ENCODE peak calls at places on chromosomes 6 and 20, in six cellular contexts. One of them, this sample, is unnamed.

GRCh38 chr6:100488231-100488630 is 23.5 kb upstream of the SIM1 start:
- DNase-seq in fibroblast of lung: no peak
- DNase-seq in CD8-positive, alpha-beta memory T cell: no peak
- DNase-seq in lower lobe of right lung: no peak
- DNase-seq in mammary epithelial cell: no peak
- DNase-seq in CD8-positive, alpha-beta T cell: no peak
- DNase-seq in this sample: no peak

GRCh38 chr6:21438237-21438985 is 155.1 kb upstream of the SOX4 start:
- DNase-seq in fibroblast of lung: no peak
- DNase-seq in CD8-positive, alpha-beta memory T cell: no peak
- DNase-seq in lower lobe of right lung: no peak
- DNase-seq in mammary epithelial cell: peak
- DNase-seq in CD8-positive, alpha-beta T cell: no peak
- DNase-seq in this sample: no peak

GRCh38 chr20:47041500-47041899 is 146.9 kb downstream of the EYA2 start:
- DNase-seq in fibroblast of lung: no peak
- DNase-seq in CD8-positive, alpha-beta memory T cell: no peak
- DNase-seq in lower lobe of right lung: no peak
- DNase-seq in mammary epithelial cell: no peak
- DNase-seq in CD8-positive, alpha-beta T cell: no peak
- DNase-seq in this sample: no peak

GRCh38 chr6:137271245-137272183 is 52.3 kb upstream of the IFNGR1 start:
- DNase-seq in fibroblast of lung: peak
- DNase-seq in CD8-positive, alpha-beta memory T cell: no peak
- DNase-seq in lower lobe of right lung: no peak
- DNase-seq in mammary epithelial cell: peak
- DNase-seq in CD8-positive, alpha-beta T cell: no peak
- DNase-seq in this sample: no peak

GRCh38 chr6:106473807-106474206 is 113.3 kb downstream of the CRYBG1 start:
- DNase-seq in fibroblast of lung: peak
- DNase-seq in CD8-positive, alpha-beta memory T cell: no peak
- DNase-seq in lower lobe of right lung: no peak
- DNase-seq in mammary epithelial cell: peak
- DNase-seq in CD8-positive, alpha-beta T cell: no peak
- DNase-seq in this sample: no peak

GRCh38 chr6:56866917-56867522 is 87.9 kb upstream of the BEND6 start:
- DNase-seq in fibroblast of lung: peak
- DNase-seq in CD8-positive, alpha-beta memory T cell: no peak
- DNase-seq in lower lobe of right lung: no peak
- DNase-seq in mammary epithelial cell: peak
- DNase-seq in CD8-positive, alpha-beta T cell: no peak
- DNase-seq in this sample: no peak

GRCh38 chr6:144341831-144342527 is 56.8 kb downstream of the UTRN start:
- DNase-seq in fibroblast of lung: peak
- DNase-seq in CD8-positive, alpha-beta memory T cell: no peak
- DNase-seq in lower lobe of right lung: no peak
- DNase-seq in mammary epithelial cell: no peak
- DNase-seq in CD8-positive, alpha-beta T cell: no peak
- DNase-seq in this sample: no peak

GRCh38 chr6:25127433-25127832 is 151.7 kb upstream of the CARMIL1 start:
- DNase-seq in fibroblast of lung: no peak
- DNase-seq in CD8-positive, alpha-beta memory T cell: no peak
- DNase-seq in lower lobe of right lung: no peak
- DNase-seq in mammary epithelial cell: no peak
- DNase-seq in CD8-positive, alpha-beta T cell: no peak
- DNase-seq in this sample: no peak

GRCh38 chr6:156154896-156155295 is 622.3 kb upstream of the ARID1B start:
- DNase-seq in fibroblast of lung: peak
- DNase-seq in CD8-positive, alpha-beta memory T cell: no peak
- DNase-seq in lower lobe of right lung: no peak
- DNase-seq in mammary epithelial cell: no peak
- DNase-seq in CD8-positive, alpha-beta T cell: no peak
- DNase-seq in this sample: no peak

GRCh38 chr6:139577991-139578604 is 203.7 kb upstream of the CITED2 start:
- DNase-seq in fibroblast of lung: peak
- DNase-seq in CD8-positive, alpha-beta memory T cell: no peak
- DNase-seq in lower lobe of right lung: no peak
- DNase-seq in mammary epithelial cell: peak
- DNase-seq in CD8-positive, alpha-beta T cell: no peak
- DNase-seq in this sample: no peak

GRCh38 chr6:17622144-17622543 is 22.0 kb downstream of the FAM8A1 start:
- DNase-seq in fibroblast of lung: no peak
- DNase-seq in CD8-positive, alpha-beta memory T cell: no peak
- DNase-seq in lower lobe of right lung: no peak
- DNase-seq in mammary epithelial cell: no peak
- DNase-seq in CD8-positive, alpha-beta T cell: no peak
- DNase-seq in this sample: no peak

GRCh38 chr6:84897874-84898635 is 133.7 kb upstream of the TBX18 start:
- DNase-seq in fibroblast of lung: peak
- DNase-seq in CD8-positive, alpha-beta memory T cell: no peak
- DNase-seq in lower lobe of right lung: no peak
- DNase-seq in mammary epithelial cell: peak
- DNase-seq in CD8-positive, alpha-beta T cell: no peak
- DNase-seq in this sample: no peak

GRCh38 chr6:139841794-139842215 is 467.4 kb upstream of the CITED2 start:
- DNase-seq in fibroblast of lung: no peak
- DNase-seq in CD8-positive, alpha-beta memory T cell: no peak
- DNase-seq in lower lobe of right lung: no peak
- DNase-seq in mammary epithelial cell: no peak
- DNase-seq in CD8-positive, alpha-beta T cell: no peak
- DNase-seq in this sample: no peak

GRCh38 chr20:62644802-62645496 is 2.6 kb downstream of the SLCO4A1 start:
- DNase-seq in fibroblast of lung: no peak
- DNase-seq in CD8-positive, alpha-beta memory T cell: no peak
- DNase-seq in lower lobe of right lung: no peak
- DNase-seq in mammary epithelial cell: no peak
- DNase-seq in CD8-positive, alpha-beta T cell: no peak
- DNase-seq in this sample: no peak

GRCh38 chr20:35839891-35840290 is 68.1 kb downstream of the PHF20 start:
- DNase-seq in fibroblast of lung: no peak
- DNase-seq in CD8-positive, alpha-beta memory T cell: no peak
- DNase-seq in lower lobe of right lung: no peak
- DNase-seq in mammary epithelial cell: no peak
- DNase-seq in CD8-positive, alpha-beta T cell: no peak
- DNase-seq in this sample: no peak

GRCh38 chr20:25017257-25017803 is 24.8 kb upstream of the APMAP start:
- DNase-seq in fibroblast of lung: no peak
- DNase-seq in CD8-positive, alpha-beta memory T cell: no peak
- DNase-seq in lower lobe of right lung: peak
- DNase-seq in mammary epithelial cell: peak
- DNase-seq in CD8-positive, alpha-beta T cell: no peak
- DNase-seq in this sample: no peak

DNA sequence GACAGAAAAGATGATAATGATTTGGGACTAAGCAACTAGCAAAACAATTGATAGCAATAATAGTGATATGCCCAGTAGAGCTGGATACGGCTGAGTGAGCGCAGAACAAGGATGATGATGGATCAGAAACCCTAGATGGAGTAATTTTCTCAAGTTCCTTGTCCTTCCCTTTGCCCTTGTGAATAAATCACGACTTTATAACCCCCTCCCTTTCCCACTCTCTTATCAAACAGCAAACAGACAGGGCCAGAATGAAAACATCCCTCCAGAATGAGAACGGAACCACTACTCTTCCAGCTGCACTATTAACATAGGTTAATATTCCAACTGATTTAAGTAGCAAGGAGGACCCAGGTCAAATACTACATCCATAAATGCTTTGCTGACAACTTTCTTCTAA is 1.3 kb upstream of the MTFR2 start:
- DNase-seq in fibroblast of lung: no peak
- DNase-seq in CD8-positive, alpha-beta memory T cell: no peak
- DNase-seq in lower lobe of right lung: no peak
- DNase-seq in mammary epithelial cell: peak
- DNase-seq in CD8-positive, alpha-beta T cell: no peak
- DNase-seq in this sample: no peak
- H3K4me3 ChIP-seq in fibroblast of lung: no peak
- H3K4me3 ChIP-seq in CD8-positive, alpha-beta memory T cell: peak
- H3K4me3 ChIP-seq in lower lobe of right lung: no peak
- H3K4me3 ChIP-seq in mammary epithelial cell: peak
- H3K4me3 ChIP-seq in CD8-positive, alpha-beta T cell: no peak
- H3K4me3 ChIP-seq in this sample: no peak

GRCh38 chr6:39231386-39231785 is 2.1 kb upstream of the KCNK5 start:
- DNase-seq in fibroblast of lung: no peak
- DNase-seq in CD8-positive, alpha-beta memory T cell: no peak
- DNase-seq in lower lobe of right lung: no peak
- DNase-seq in mammary epithelial cell: no peak
- DNase-seq in CD8-positive, alpha-beta T cell: no peak
- DNase-seq in this sample: no peak
- H3K27ac ChIP-seq in fibroblast of lung: no peak
- H3K27ac ChIP-seq in CD8-positive, alpha-beta memory T cell: no peak
- H3K27ac ChIP-seq in lower lobe of right lung: no peak
- H3K27ac ChIP-seq in mammary epithelial cell: no peak
- H3K27ac ChIP-seq in CD8-positive, alpha-beta T cell: no peak
- H3K27ac ChIP-seq in this sample: no peak

GRCh38 chr6:34225551-34225950 is 11.1 kb upstream of the HMGA1 start:
- DNase-seq in fibroblast of lung: no peak
- DNase-seq in CD8-positive, alpha-beta memory T cell: no peak
- DNase-seq in lower lobe of right lung: no peak
- DNase-seq in mammary epithelial cell: no peak
- DNase-seq in CD8-positive, alpha-beta T cell: no peak
- DNase-seq in this sample: no peak

GRCh38 chr6:34227656-34228421 is 8.8 kb upstream of the HMGA1 start:
- DNase-seq in fibroblast of lung: no peak
- DNase-seq in CD8-positive, alpha-beta memory T cell: no peak
- DNase-seq in lower lobe of right lung: no peak
- DNase-seq in mammary epithelial cell: no peak
- DNase-seq in CD8-positive, alpha-beta T cell: no peak
- DNase-seq in this sample: no peak

GRCh38 chr6:34223964-34224940 is 12.4 kb upstream of the HMGA1 start:
- DNase-seq in fibroblast of lung: peak
- DNase-seq in CD8-positive, alpha-beta memory T cell: peak
- DNase-seq in lower lobe of right lung: peak
- DNase-seq in mammary epithelial cell: peak
- DNase-seq in CD8-positive, alpha-beta T cell: peak
- DNase-seq in this sample: peak

GRCh38 chr6:34226066-34226465 is 10.6 kb upstream of the HMGA1 start:
- DNase-seq in fibroblast of lung: no peak
- DNase-seq in CD8-positive, alpha-beta memory T cell: no peak
- DNase-seq in lower lobe of right lung: no peak
- DNase-seq in mammary epithelial cell: no peak
- DNase-seq in CD8-positive, alpha-beta T cell: no peak
- DNase-seq in this sample: no peak

DNA sequence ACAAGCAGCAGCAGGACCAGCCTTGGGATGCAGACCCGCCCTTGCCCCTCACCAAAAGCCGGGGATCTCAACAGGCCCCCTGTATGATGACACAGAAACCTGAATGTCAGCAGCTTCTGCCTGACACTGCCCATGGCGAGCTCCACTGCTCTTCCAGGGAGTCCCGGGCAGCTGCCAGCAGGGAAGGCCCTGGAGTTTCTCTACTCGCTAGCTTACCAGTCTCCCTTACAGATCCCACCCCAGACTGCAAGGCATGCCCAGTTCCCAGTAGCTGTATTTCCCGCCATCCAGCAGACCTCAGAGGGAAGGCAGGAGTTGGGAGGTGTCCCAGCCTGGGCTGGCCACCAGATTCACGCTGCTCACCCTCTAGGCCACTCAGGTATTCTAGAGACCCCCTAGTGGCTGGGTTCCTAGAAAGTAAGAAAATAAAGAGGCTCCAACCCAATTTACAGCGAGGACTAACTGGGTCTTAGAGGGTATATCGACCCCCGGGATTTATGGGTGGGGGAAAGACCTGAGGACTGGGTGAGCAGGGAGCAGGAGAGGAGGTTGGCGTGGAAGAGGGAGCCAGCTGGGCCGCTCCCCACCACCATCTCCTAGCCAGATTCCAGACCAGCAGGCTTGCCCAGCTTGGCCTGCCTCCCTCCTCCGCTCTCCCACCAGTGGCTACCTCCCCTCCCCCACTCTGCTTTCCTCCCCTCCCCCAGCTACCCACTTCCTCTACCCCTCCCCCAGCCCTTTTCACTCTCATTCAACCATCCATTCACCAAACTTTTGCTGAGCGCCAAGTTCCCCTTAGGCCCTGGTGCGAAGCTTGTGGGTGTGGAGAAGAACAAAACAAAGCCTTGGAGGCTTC is 9.7 kb upstream of the HMGA1 start:
- DNase-seq in fibroblast of lung: no peak
- DNase-seq in CD8-positive, alpha-beta memory T cell: no peak
- DNase-seq in lower lobe of right lung: no peak
- DNase-seq in mammary epithelial cell: no peak
- DNase-seq in CD8-positive, alpha-beta T cell: no peak
- DNase-seq in this sample: no peak
- H3K4me3 ChIP-seq in fibroblast of lung: no peak
- H3K4me3 ChIP-seq in CD8-positive, alpha-beta memory T cell: no peak
- H3K4me3 ChIP-seq in lower lobe of right lung: no peak
- H3K4me3 ChIP-seq in mammary epithelial cell: no peak
- H3K4me3 ChIP-seq in CD8-positive, alpha-beta T cell: no peak
- H3K4me3 ChIP-seq in this sample: no peak

DNA sequence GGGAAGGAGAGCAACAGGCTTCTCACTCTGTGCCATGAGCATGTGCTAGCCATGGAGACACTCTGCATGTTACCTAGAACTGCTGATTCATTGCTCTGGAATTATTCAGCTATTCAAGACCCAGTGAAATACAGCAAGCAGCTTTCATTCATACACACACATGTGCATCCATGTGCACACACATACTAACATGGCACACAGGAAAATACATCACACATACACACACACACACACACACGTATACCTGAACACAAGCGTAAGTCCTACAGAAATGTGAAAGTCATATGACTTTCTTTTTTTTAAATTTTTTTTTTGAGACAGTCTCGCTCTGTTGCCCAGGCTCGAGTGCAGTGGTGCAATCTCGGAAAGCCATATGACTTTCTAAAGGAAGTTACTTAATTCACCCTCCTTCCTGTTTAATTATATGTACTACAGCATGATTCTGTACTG is 108.2 kb upstream of the NFATC2 start:
- DNase-seq in fibroblast of lung: peak
- DNase-seq in CD8-positive, alpha-beta memory T cell: no peak
- DNase-seq in lower lobe of right lung: peak
- DNase-seq in mammary epithelial cell: peak
- DNase-seq in CD8-positive, alpha-beta T cell: no peak
- DNase-seq in this sample: no peak
- H3K27ac ChIP-seq in fibroblast of lung: no peak
- H3K27ac ChIP-seq in CD8-positive, alpha-beta memory T cell: no peak
- H3K27ac ChIP-seq in lower lobe of right lung: no peak
- H3K27ac ChIP-seq in mammary epithelial cell: no peak
- H3K27ac ChIP-seq in CD8-positive, alpha-beta T cell: no peak
- H3K27ac ChIP-seq in this sample: no peak

DNA sequence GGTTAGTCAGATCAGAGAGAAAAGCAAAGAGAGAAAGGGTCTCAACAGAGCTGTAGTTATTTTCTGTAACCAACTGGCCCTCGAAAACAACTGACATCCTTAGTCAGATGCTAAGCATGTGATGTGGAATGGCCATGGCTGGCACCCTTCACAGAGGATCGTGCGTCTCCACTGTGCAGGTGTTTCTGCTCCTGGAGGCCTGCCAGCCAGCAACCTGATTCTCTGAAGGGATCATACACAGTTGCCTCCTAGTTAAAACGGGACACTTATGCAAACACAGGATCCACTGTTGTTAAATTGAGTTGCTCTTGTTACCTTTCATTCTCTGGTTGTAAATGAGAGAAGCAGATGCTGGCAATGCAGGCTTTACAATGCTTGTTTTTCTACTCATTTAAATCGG is 148.5 kb downstream of the HDGFL1 start:
- DNase-seq in fibroblast of lung: no peak
- DNase-seq in CD8-positive, alpha-beta memory T cell: no peak
- DNase-seq in lower lobe of right lung: no peak
- DNase-seq in mammary epithelial cell: no peak
- DNase-seq in CD8-positive, alpha-beta T cell: no peak
- DNase-seq in this sample: no peak
- H3K4me3 ChIP-seq in fibroblast of lung: no peak
- H3K4me3 ChIP-seq in CD8-positive, alpha-beta memory T cell: no peak
- H3K4me3 ChIP-seq in lower lobe of right lung: no peak
- H3K4me3 ChIP-seq in mammary epithelial cell: no peak
- H3K4me3 ChIP-seq in CD8-positive, alpha-beta T cell: no peak
- H3K4me3 ChIP-seq in this sample: no peak

GRCh38 chr20:21395039-21395665 is 2.2 kb downstream of the NKX2-4 start:
- DNase-seq in fibroblast of lung: no peak
- DNase-seq in CD8-positive, alpha-beta memory T cell: no peak
- DNase-seq in lower lobe of right lung: no peak
- DNase-seq in mammary epithelial cell: no peak
- DNase-seq in CD8-positive, alpha-beta T cell: no peak
- DNase-seq in this sample: no peak
- H3K27ac ChIP-seq in fibroblast of lung: no peak
- H3K27ac ChIP-seq in CD8-positive, alpha-beta memory T cell: no peak
- H3K27ac ChIP-seq in lower lobe of right lung: no peak
- H3K27ac ChIP-seq in mammary epithelial cell: no peak
- H3K27ac ChIP-seq in CD8-positive, alpha-beta T cell: no peak
- H3K27ac ChIP-seq in this sample: no peak

This sample was measured in esophagus squamous epithelium.